ENCODE peak calls at places on chromosome 5, in four cellular contexts. E is HFF-Myc, X is kidney epithelial cell, T is omental fat pad. O is an unnamed sample.

GRCh38 chr5:135107101-135107500 is 73.1 kb upstream of the PITX1 start:
- DNase-seq in T (no peak), E (no peak), X (no peak), O (no peak)

GRCh38 chr5:55668356-55668755 is 43.8 kb downstream of the SLC38A9 start:
- DNase-seq in X (peak), E (peak), T (no peak), O (no peak)

GRCh38 chr5:131795879-131796792 is 681 bp downstream of the FNIP1 start:
- DNase-seq in X (no peak), E (no peak), T (peak), O (peak)

GRCh38 chr5:80502795-80503194 is 14.9 kb downstream of the FAM151B start:
- DNase-seq in T (no peak), X (no peak), E (no peak), O (no peak)

GRCh38 chr5:69046375-69046957 is 47.3 kb upstream of the SLC30A5 start:
- DNase-seq in X (no peak), E (no peak), T (no peak), O (no peak)

GRCh38 chr5:7762267-7762666 is 88.7 kb downstream of the CFAP90 start:
- DNase-seq in T (no peak), X (no peak), E (no peak), O (no peak)

GRCh38 chr5:110371725-110372041 is 354.8 kb downstream of the TMEM232 start:
- DNase-seq in T (no peak), X (peak), E (no peak), O (no peak)

GRCh38 chr5:81856948-81857928 is 106.3 kb upstream of the SSBP2 start:
- DNase-seq in X (no peak), T (peak), E (no peak), O (no peak)

GRCh38 chr5:132446621-132447020 is 44.0 kb downstream of the IRF1 start:
- DNase-seq in X (no peak), E (no peak), T (no peak), O (no peak)

GRCh38 chr5:132385321-132386105 is 16.0 kb downstream of the SLC22A5 start:
- DNase-seq in T (no peak), X (no peak), E (peak), O (peak)

GRCh38 chr5:177405805-177406204 is 3.6 kb downstream of the F12 start:
- DNase-seq in E (no peak), T (no peak), X (no peak), O (peak)

GRCh38 chr5:169777112-169777511 is 140.0 kb downstream of the DOCK2 start:
- DNase-seq in T (no peak), E (no peak), X (no peak), O (no peak)

GRCh38 chr5:61123145-61123544 is 39.1 kb downstream of the SMIM15 start:
- DNase-seq in T (no peak), E (no peak), X (no peak), O (no peak)

GRCh38 chr5:118557103-118557805 is 431.1 kb downstream of the DTWD2 start:
- DNase-seq in E (no peak), X (no peak), T (no peak), O (no peak)

GRCh38 chr5:122385786-122386185 is 73.7 kb downstream of the SNCAIP start:
- DNase-seq in E (no peak), X (no peak), T (no peak), O (no peak)

GRCh38 chr5:124790895-124791732 is 44.7 kb upstream of the ZNF608 start:
- DNase-seq in X (peak), T (no peak), E (peak), O (no peak)

GRCh38 chr5:28156981-28157380 is 1118.6 kb upstream of the CDH9 start:
- DNase-seq in E (no peak), X (no peak), T (no peak), O (no peak)

GRCh38 chr5:172238334-172238733 is 44.4 kb downstream of the EFCAB9 start:
- DNase-seq in E (no peak), T (no peak), X (no peak), O (no peak)

GRCh38 chr5:54296386-54296785 is 14.0 kb downstream of the ARL15 start:
- DNase-seq in X (no peak), E (no peak), T (no peak), O (no peak)

GRCh38 chr5:35853652-35854051 is 3.0 kb upstream of the IL7R start:
- DNase-seq in T (no peak), X (no peak), E (no peak), O (no peak)

GRCh38 chr5:76601470-76601869 is 21.7 kb downstream of the F2RL2 start:
- DNase-seq in X (no peak), E (peak), T (no peak), O (no peak)

GRCh38 chr5:55172051-55172899 is 702 bp downstream of the CDC20B start:
- DNase-seq in E (peak), X (peak), T (no peak), O (no peak)

GRCh38 chr5:133396724-133397123 is 215.6 kb downstream of the FSTL4 start:
- DNase-seq in E (no peak), T (no peak), X (no peak), O (no peak)

GRCh38 chr5:179258001-179258921 is 87.0 kb downstream of the ADAMTS2 start:
- DNase-seq in E (no peak), X (no peak), T (no peak), O (peak)

GRCh38 chr5:177133119-177133844 is at the start of gene NSD1:
- DNase-seq in T (peak), E (peak), X (no peak), O (peak)

GRCh38 chr5:145027266-145027665 is 807.9 kb downstream of the PRELID2 start:
- DNase-seq in E (no peak), T (no peak), X (no peak), O (no peak)

GRCh38 chr5:75465480-75465879 is 45.9 kb downstream of the CERT1 start:
- DNase-seq in T (no peak), E (no peak), X (no peak), O (no peak)

GRCh38 chr5:14249258-14250093 is 106.3 kb downstream of the TRIO start:
- DNase-seq in X (no peak), E (no peak), T (no peak), O (no peak)

GRCh38 chr5:18281947-18282557 is 647.8 kb downstream of the TAF11L14 start:
- DNase-seq in X (peak), T (no peak), E (peak), O (no peak)

DNA sequence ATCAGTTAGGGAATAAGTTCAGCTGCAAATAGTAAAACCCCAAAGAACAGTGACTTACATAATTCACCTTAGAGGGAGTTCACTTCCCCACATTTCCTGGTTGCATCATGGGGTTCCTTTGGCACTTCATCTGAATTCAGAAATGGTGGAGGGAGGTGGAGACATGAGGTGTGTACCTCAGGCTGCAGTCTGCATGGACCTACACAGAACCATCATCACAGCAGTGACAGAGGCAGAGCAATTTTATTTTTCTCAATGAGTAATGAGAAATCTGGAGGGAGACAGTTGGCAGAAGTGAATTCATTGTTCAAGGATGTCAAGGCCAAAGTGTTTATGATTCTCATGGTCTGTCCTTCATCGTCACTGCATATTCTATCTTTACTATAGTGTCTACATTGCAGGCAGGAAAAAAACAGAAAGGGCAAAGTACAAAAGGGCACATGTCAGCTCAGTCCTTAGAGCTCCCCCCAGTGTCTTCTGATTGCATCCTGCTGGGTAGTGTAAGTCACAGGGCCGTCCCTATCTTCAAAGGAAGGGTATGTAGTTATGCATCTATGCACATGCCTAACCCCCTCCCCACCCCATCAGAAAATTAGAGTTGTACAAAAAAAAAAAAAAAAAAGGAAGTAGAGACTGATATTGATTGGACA is 132.8 kb upstream of the APC start:
- DNase-seq in T (no peak), X (no peak), E (no peak), O (no peak)
- TF ChIP-seq CTCF in T (no peak), X (peak), E (peak), O (no peak)

DNA sequence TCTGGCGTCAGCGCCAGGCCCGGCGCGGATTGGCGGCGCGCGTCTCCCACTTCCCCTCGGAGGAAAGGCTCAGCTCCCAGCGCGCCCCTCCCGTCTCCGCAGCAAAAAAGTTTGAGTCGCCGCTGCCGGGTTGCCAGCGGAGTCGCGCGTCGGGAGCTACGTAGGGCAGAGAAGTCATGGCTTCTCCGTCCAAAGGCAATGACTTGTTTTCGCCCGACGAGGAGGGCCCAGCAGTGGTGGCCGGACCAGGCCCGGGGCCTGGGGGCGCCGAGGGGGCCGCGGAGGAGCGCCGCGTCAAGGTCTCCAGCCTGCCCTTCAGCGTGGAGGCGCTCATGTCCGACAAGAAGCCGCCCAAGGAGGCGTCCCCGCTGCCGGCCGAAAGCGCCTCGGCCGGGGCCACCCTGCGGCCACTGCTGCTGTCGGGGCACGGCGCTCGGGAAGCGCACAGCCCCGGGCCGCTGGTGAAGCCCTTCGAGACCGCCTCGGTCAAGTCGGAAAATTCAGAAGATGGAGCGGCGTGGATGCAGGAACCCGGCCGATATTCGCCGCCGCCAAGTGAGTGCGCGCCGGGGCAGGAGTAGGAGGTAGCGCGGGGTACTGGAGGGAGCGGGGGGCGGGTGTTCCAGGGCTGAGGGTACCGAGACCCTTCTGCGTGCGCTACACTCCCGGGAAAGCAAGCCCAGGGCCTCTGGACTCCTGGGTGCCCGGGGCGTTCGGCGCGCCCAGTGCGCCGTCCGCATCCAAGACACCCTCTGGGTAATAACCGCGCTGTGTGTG is at the start of gene MSX2:
- DNase-seq in T (no peak), X (peak), E (peak), O (no peak)
- TF ChIP-seq CTCF in T (no peak), X (no peak), E (no peak), O (no peak)

DNA sequence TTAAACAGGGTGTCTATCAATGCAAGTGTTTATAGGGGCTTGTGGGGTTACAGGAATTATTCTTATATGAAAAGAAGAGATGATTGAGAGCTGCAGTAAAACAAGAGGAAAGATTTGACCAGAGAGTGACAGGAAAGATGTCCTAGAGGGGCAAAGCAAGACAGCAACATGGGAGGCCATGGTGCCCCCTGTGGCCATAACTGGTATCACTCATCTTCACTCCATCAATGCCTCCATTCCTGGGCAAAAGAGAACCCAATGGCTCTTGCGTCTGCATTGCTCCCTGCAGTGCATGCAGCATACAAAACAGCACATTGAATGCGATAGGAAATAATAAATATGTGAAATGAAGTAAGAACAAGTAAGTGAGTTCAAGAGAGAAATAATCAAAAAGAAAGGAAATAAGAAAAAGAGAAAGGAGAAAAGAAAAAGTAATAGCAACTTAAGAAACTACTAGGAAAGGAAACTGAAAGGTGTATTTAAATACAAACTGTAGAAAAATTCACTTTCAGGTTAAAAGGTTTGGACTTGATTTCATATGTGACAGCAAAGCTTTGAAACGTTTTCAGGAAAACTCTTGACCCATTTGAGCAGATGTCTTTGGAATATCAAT is 206.6 kb downstream of the SEMA5A start:
- DNase-seq in T (no peak), E (peak), X (no peak), O (no peak)
- TF ChIP-seq CTCF in T (no peak), E (peak), X (peak), O (no peak)

GRCh38 chr5:140785905-140786686 is at the start of gene PCDHA1:
- DNase-seq in E (no peak), X (no peak), T (no peak), O (no peak)
- TF ChIP-seq CTCF in E (peak), X (no peak), T (no peak), O (no peak)

DNA sequence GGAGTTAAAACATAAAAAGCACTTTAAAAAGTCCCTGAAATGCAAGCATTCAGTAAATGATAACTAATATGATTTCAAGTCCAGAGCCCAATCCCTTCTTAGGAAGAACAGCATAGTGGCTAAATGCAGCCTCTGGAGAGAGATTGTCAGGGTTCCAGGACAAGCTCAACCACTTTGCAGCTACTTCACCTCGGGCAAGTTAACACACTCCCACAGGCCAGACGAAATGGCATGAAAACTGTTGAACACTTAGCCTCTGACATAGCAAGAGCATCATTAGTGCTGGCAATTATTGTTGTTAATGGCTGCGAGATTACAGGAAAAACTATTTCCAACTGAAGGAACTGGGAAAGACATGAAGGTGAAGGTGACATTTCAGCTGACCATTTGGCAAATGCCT is 205.8 kb downstream of the GRIA1 start:
- DNase-seq in X (no peak), E (no peak), T (no peak), O (no peak)
- TF ChIP-seq CTCF in X (no peak), E (no peak), T (no peak), O (no peak)

GRCh38 chr5:126562823-126563222 is 32.2 kb downstream of the ALDH7A1 start:
- DNase-seq in E (no peak), X (no peak), T (no peak), O (no peak)

GRCh38 chr5:126561908-126562307 is 33.1 kb downstream of the ALDH7A1 start:
- DNase-seq in E (no peak), T (no peak), X (no peak), O (no peak)
- TF ChIP-seq CTCF in E (no peak), T (no peak), X (no peak), O (no peak)

GRCh38 chr5:138653502-138653901 is 78.3 kb upstream of the HSPA9 start:
- DNase-seq in E (no peak), T (no peak), X (no peak), O (no peak)
- TF ChIP-seq CTCF in E (peak), T (no peak), X (peak), O (no peak)

GRCh38 chr5:151082274-151082902 is 1.6 kb upstream of the TNIP1 start:
- DNase-seq in E (no peak), X (no peak), T (no peak), O (no peak)
- TF ChIP-seq CTCF in E (peak), X (peak), T (no peak), O (no peak)

O was measured in activated B cell treated with CpG ODN at 0.5 μM for 24 hours.